ENCODE peak calls at places on chromosomes 16 and 17, in five cellular contexts. A is NCI-H1092, W is ureter, M is adrenal gland, D is heart left ventricle. K is an unnamed sample.

GRCh38 chr17:77322534-77323412 is 182.0 kb downstream of the SEC14L1 start:
- DNase-seq in A (no peak), W (peak), M (peak), D (peak), K (peak)

GRCh38 chr16:19809121-19809635 is 75.5 kb downstream of the GPRC5B start:
- DNase-seq in A (no peak), W (no peak), M (no peak), D (no peak), K (peak)

GRCh38 chr17:17816240-17816814 is 20.5 kb downstream of the SREBF1 start:
- DNase-seq in A (no peak), W (no peak), M (peak), D (no peak), K (no peak)

GRCh38 chr17:11404431-11404830 is 163.4 kb downstream of the SHISA6 start:
- DNase-seq in A (no peak), W (no peak), M (no peak), D (no peak), K (peak)

GRCh38 chr16:18062713-18063112 is 273.8 kb downstream of the NPIPA8 start:
- DNase-seq in A (no peak), W (no peak), M (no peak), D (no peak), K (no peak)

GRCh38 chr17:27216836-27217235 is 77.1 kb upstream of the WSB1 start:
- DNase-seq in A (no peak), W (no peak), M (no peak), D (no peak), K (no peak)

GRCh38 chr16:85205747-85206471 is 93.6 kb upstream of the CIBAR2 start:
- DNase-seq in A (peak), W (no peak), M (peak), D (peak), K (no peak)

GRCh38 chr16:9827062-9827752 is 355.0 kb downstream of the GRIN2A start:
- DNase-seq in A (no peak), W (no peak), M (no peak), D (no peak), K (no peak)

K was measured in foreskin keratinocyte.